ENCODE peak calls at places on chromosome 16, in four cellular contexts. V is psoas muscle; O is fibroblast of lung; L is activated CD4-positive, CD25-positive, alpha-beta regulatory T cell. X is an unnamed sample.

GRCh38 chr16:5065813-5066212 is at the start of gene C16orf89:
- DNase-seq in V (no peak), L (no peak), O (no peak), X (no peak)

GRCh38 chr16:15790458-15790857 is 66.4 kb downstream of the MYH11 start:
- DNase-seq in L (no peak), V (no peak), O (peak), X (no peak)

GRCh38 chr16:81723098-81723723 is 55.9 kb upstream of the PLCG2 start:
- DNase-seq in O (peak), L (no peak), V (no peak), X (peak)

GRCh38 chr16:1778200-1779179 is 3.9 kb downstream of the SPSB3 start:
- DNase-seq in V (peak), L (no peak), O (no peak), X (no peak)

GRCh38 chr16:86618431-86619262 is 40.3 kb downstream of the FOXL1 start:
- DNase-seq in L (no peak), V (no peak), O (no peak), X (no peak)

GRCh38 chr16:73095142-73095791 is 47.3 kb upstream of the ZFHX3 start:
- DNase-seq in O (no peak), V (no peak), L (no peak), X (no peak)

GRCh38 chr16:69003500-69003899 is 102.0 kb upstream of the HAS3 start:
- DNase-seq in O (no peak), L (no peak), V (no peak), X (no peak)

GRCh38 chr16:4052801-4053662 is 63.2 kb downstream of the ADCY9 start:
- DNase-seq in O (peak), V (peak), L (no peak), X (peak)

GRCh38 chr16:47943235-47943634 is 212.6 kb downstream of the ABCC12 start:
- DNase-seq in O (no peak), V (no peak), L (no peak), X (no peak)

GRCh38 chr16:11211061-11211976 is 44.7 kb downstream of the SOCS1 start:
- DNase-seq in V (peak), L (no peak), O (no peak), X (no peak)

GRCh38 chr16:81582655-81583441 is 138.2 kb downstream of the CMIP start:
- DNase-seq in O (no peak), V (no peak), L (no peak), X (no peak)

GRCh38 chr16:56871172-56871593 is 6.2 kb downstream of the SLC12A3 start:
- DNase-seq in L (no peak), O (peak), V (no peak), X (peak)

GRCh38 chr16:10805362-10805761 is 13.2 kb downstream of the TVP23A start:
- DNase-seq in O (no peak), V (no peak), L (no peak), X (peak)

GRCh38 chr16:11736903-11737302 is 5.8 kb downstream of the TXNDC11 start:
- DNase-seq in V (no peak), L (no peak), O (no peak), X (no peak)

GRCh38 chr16:828891-829290 is 28.4 kb upstream of the GNG13 start:
- DNase-seq in L (no peak), V (no peak), O (no peak), X (no peak)

GRCh38 chr16:89471225-89471624 is 19.1 kb downstream of the ANKRD11 start:
- DNase-seq in V (peak), L (no peak), O (peak), X (peak)

GRCh38 chr16:55325458-55326109 is 1.6 kb downstream of the IRX6 start:
- DNase-seq in V (no peak), L (no peak), O (no peak), X (no peak)

GRCh38 chr16:78175287-78175686 is 75.8 kb downstream of the WWOX start:
- DNase-seq in L (no peak), V (no peak), O (peak), X (no peak)

GRCh38 chr16:7361416-7362129 is 28.9 kb downstream of the RBFOX1 start:
- DNase-seq in L (no peak), V (no peak), O (no peak), X (no peak)

GRCh38 chr16:88430524-88431446 is 22.3 kb upstream of the ZFPM1 start:
- DNase-seq in V (no peak), O (peak), L (peak), X (no peak)

X was measured in A172.